ENCODE peak calls at places on chromosomes 16 and 17, in five cellular contexts. One of them, this sample, is unnamed.

GRCh38 chr17:7235693-7236665 is 1.7 kb upstream of the DVL2 start:
- DNase-seq in ascending aorta: no peak
- DNase-seq in lower lobe of right lung: no peak
- DNase-seq in tibial nerve: no peak
- DNase-seq in mucosa of descending colon: peak
- DNase-seq in this sample: no peak

GRCh38 chr17:3693099-3693498 is 2.9 kb downstream of the P2RX5 start:
- DNase-seq in ascending aorta: no peak
- DNase-seq in lower lobe of right lung: no peak
- DNase-seq in tibial nerve: no peak
- DNase-seq in mucosa of descending colon: peak
- DNase-seq in this sample: no peak

GRCh38 chr17:74758846-74759163 is 10.4 kb downstream of the NHERF1 start:
- DNase-seq in ascending aorta: no peak
- DNase-seq in lower lobe of right lung: no peak
- DNase-seq in tibial nerve: no peak
- DNase-seq in mucosa of descending colon: no peak
- DNase-seq in this sample: no peak

GRCh38 chr17:4110152-4110551 is 32.7 kb downstream of the ZZEF1 start:
- DNase-seq in ascending aorta: no peak
- DNase-seq in lower lobe of right lung: no peak
- DNase-seq in tibial nerve: no peak
- DNase-seq in mucosa of descending colon: no peak
- DNase-seq in this sample: no peak

GRCh38 chr17:43848601-43849000 is 1.6 kb downstream of the CD300LG start:
- DNase-seq in ascending aorta: no peak
- DNase-seq in lower lobe of right lung: no peak
- DNase-seq in tibial nerve: no peak
- DNase-seq in mucosa of descending colon: no peak
- DNase-seq in this sample: no peak

GRCh38 chr17:75876938-75877751 is 1.2 kb downstream of the TRIM47 start:
- DNase-seq in ascending aorta: peak
- DNase-seq in lower lobe of right lung: peak
- DNase-seq in tibial nerve: peak
- DNase-seq in mucosa of descending colon: peak
- DNase-seq in this sample: peak

GRCh38 chr16:16150117-16150877 is 73.0 kb downstream of the ABCC6 start:
- DNase-seq in ascending aorta: no peak
- DNase-seq in lower lobe of right lung: no peak
- DNase-seq in tibial nerve: no peak
- DNase-seq in mucosa of descending colon: peak
- DNase-seq in this sample: no peak

GRCh38 chr17:81572499-81573030 is 20.4 kb upstream of the FAAP100 start:
- DNase-seq in ascending aorta: no peak
- DNase-seq in lower lobe of right lung: no peak
- DNase-seq in tibial nerve: no peak
- DNase-seq in mucosa of descending colon: no peak
- DNase-seq in this sample: no peak

GRCh38 chr17:71331754-71332153 is 789.1 kb upstream of the SOX9 start:
- DNase-seq in ascending aorta: no peak
- DNase-seq in lower lobe of right lung: no peak
- DNase-seq in tibial nerve: no peak
- DNase-seq in mucosa of descending colon: no peak
- DNase-seq in this sample: no peak

GRCh38 chr16:75053791-75054555 is 55.1 kb downstream of the ZNRF1 start:
- DNase-seq in ascending aorta: no peak
- DNase-seq in lower lobe of right lung: peak
- DNase-seq in tibial nerve: peak
- DNase-seq in mucosa of descending colon: peak
- DNase-seq in this sample: no peak

GRCh38 chr16:26365555-26365954 is 673.8 kb downstream of the HS3ST4 start:
- DNase-seq in ascending aorta: no peak
- DNase-seq in lower lobe of right lung: no peak
- DNase-seq in tibial nerve: no peak
- DNase-seq in mucosa of descending colon: no peak
- DNase-seq in this sample: no peak

GRCh38 chr17:31534223-31534888 is 142.9 kb downstream of the RAB11FIP4 start:
- DNase-seq in ascending aorta: no peak
- DNase-seq in lower lobe of right lung: no peak
- DNase-seq in tibial nerve: no peak
- DNase-seq in mucosa of descending colon: no peak
- DNase-seq in this sample: no peak

GRCh38 chr17:17362531-17362930 is 59.4 kb downstream of the NT5M start:
- DNase-seq in ascending aorta: no peak
- DNase-seq in lower lobe of right lung: no peak
- DNase-seq in tibial nerve: no peak
- DNase-seq in mucosa of descending colon: peak
- DNase-seq in this sample: peak

GRCh38 chr16:72285324-72285723 is 113.4 kb upstream of the PMFBP1 start:
- DNase-seq in ascending aorta: no peak
- DNase-seq in lower lobe of right lung: no peak
- DNase-seq in tibial nerve: no peak
- DNase-seq in mucosa of descending colon: no peak
- DNase-seq in this sample: no peak

GRCh38 chr17:44193326-44194084 is 6.2 kb downstream of the ATXN7L3 start:
- DNase-seq in ascending aorta: no peak
- DNase-seq in lower lobe of right lung: no peak
- DNase-seq in tibial nerve: no peak
- DNase-seq in mucosa of descending colon: no peak
- DNase-seq in this sample: no peak

GRCh38 chr17:48011405-48012150 is 26.0 kb downstream of the COPZ2 start:
- DNase-seq in ascending aorta: no peak
- DNase-seq in lower lobe of right lung: no peak
- DNase-seq in tibial nerve: no peak
- DNase-seq in mucosa of descending colon: no peak
- DNase-seq in this sample: no peak
- TF ChIP-seq CTCF in ascending aorta: peak
- TF ChIP-seq CTCF in lower lobe of right lung: peak
- TF ChIP-seq CTCF in tibial nerve: no peak
- TF ChIP-seq CTCF in mucosa of descending colon: peak
- TF ChIP-seq CTCF in this sample: peak

GRCh38 chr17:48484256-48484655 is 46.6 kb downstream of the HOXB1 start:
- DNase-seq in ascending aorta: no peak
- DNase-seq in lower lobe of right lung: no peak
- DNase-seq in tibial nerve: no peak
- DNase-seq in mucosa of descending colon: no peak
- DNase-seq in this sample: no peak

GRCh38 chr17:48488548-48489106 is 42.2 kb downstream of the HOXB1 start:
- DNase-seq in ascending aorta: no peak
- DNase-seq in lower lobe of right lung: no peak
- DNase-seq in tibial nerve: no peak
- DNase-seq in mucosa of descending colon: no peak
- DNase-seq in this sample: no peak

GRCh38 chr17:48487221-48487620 is 43.6 kb downstream of the HOXB1 start:
- DNase-seq in ascending aorta: no peak
- DNase-seq in lower lobe of right lung: no peak
- DNase-seq in tibial nerve: no peak
- DNase-seq in mucosa of descending colon: no peak
- DNase-seq in this sample: no peak

GRCh38 chr17:48484850-48485249 is 46.0 kb downstream of the HOXB1 start:
- DNase-seq in ascending aorta: no peak
- DNase-seq in lower lobe of right lung: no peak
- DNase-seq in tibial nerve: no peak
- DNase-seq in mucosa of descending colon: no peak
- DNase-seq in this sample: no peak

DNA sequence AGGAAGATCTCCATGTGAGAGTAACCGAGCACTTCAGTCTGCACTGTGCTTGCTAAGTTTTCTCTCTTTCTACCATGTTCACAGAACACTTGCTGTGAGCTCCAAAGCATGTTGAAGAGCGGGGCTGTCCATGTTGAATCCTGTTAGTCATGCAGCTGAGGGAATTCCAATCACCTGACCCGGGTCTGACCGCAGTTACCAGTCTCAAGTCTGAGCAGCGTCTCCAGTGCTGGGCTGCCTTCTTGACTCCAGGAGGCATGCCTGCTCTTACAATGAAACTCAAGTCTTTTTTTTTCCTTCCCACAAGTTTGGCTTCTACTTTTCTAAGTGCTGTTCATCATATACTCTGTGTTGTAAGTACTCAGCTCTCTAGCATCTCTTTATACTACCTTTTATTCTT is 44.3 kb downstream of the HOXB1 start:
- DNase-seq in ascending aorta: no peak
- DNase-seq in lower lobe of right lung: no peak
- DNase-seq in tibial nerve: no peak
- DNase-seq in mucosa of descending colon: no peak
- DNase-seq in this sample: no peak
- TF ChIP-seq CTCF in ascending aorta: no peak
- TF ChIP-seq CTCF in lower lobe of right lung: no peak
- TF ChIP-seq CTCF in tibial nerve: no peak
- TF ChIP-seq CTCF in mucosa of descending colon: no peak
- TF ChIP-seq CTCF in this sample: no peak

DNA sequence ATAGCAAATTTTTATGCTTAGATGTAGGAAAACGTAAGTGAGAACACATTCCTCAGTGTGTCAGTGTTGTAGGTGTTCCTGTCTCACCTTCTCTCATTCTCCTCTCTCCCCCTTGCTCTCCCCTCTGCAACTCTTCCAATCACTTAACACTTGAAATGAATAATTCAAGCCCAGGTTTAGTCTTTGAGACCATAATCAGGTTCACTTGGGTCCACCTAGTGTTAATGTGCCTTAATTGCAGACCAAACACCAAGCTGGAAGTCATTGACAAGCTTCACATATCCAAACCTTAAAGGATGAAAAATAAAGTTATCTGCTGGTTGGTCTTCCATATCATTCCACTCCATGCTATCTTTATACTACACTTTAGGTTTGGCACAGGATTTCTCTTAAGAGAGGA is 37.0 kb downstream of the STXBP4 start:
- DNase-seq in ascending aorta: no peak
- DNase-seq in lower lobe of right lung: no peak
- DNase-seq in tibial nerve: no peak
- DNase-seq in mucosa of descending colon: no peak
- DNase-seq in this sample: no peak
- TF ChIP-seq CTCF in ascending aorta: no peak
- TF ChIP-seq CTCF in lower lobe of right lung: no peak
- TF ChIP-seq CTCF in tibial nerve: no peak
- TF ChIP-seq CTCF in mucosa of descending colon: no peak
- TF ChIP-seq CTCF in this sample: peak

GRCh38 chr16:57517397-57518367 is 18.7 kb downstream of the CCDC102A start:
- DNase-seq in ascending aorta: no peak
- DNase-seq in lower lobe of right lung: no peak
- DNase-seq in tibial nerve: no peak
- DNase-seq in mucosa of descending colon: no peak
- DNase-seq in this sample: no peak

GRCh38 chr16:57518922-57519321 is 17.4 kb downstream of the CCDC102A start:
- DNase-seq in ascending aorta: no peak
- DNase-seq in lower lobe of right lung: no peak
- DNase-seq in tibial nerve: no peak
- DNase-seq in mucosa of descending colon: no peak
- DNase-seq in this sample: no peak

GRCh38 chr16:57516773-57517172 is 19.6 kb downstream of the CCDC102A start:
- DNase-seq in ascending aorta: no peak
- DNase-seq in lower lobe of right lung: no peak
- DNase-seq in tibial nerve: no peak
- DNase-seq in mucosa of descending colon: no peak
- DNase-seq in this sample: no peak

GRCh38 chr16:57519796-57520360 is 16.5 kb downstream of the CCDC102A start:
- DNase-seq in ascending aorta: no peak
- DNase-seq in lower lobe of right lung: peak
- DNase-seq in tibial nerve: peak
- DNase-seq in mucosa of descending colon: peak
- DNase-seq in this sample: no peak

DNA sequence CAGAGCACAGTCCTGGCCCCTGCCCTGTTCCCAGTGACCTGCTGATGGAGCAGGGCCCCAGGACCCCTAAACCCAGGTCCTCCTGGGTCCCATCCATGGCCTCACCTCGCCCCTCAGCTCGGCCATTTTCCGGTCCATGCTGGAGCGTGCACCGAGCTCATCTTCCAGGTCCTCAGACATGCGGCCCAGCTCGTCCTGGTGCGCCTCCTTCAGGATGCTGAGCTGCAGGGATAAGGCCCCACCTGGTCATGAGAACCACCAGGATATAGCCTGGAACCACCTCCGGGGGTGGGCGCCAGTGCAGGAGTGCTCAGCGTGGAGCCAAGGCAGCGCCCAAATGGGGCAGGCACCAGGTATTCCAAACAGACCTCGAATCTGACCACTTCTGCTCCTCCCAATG is 17.9 kb downstream of the CCDC102A start:
- DNase-seq in ascending aorta: no peak
- DNase-seq in lower lobe of right lung: no peak
- DNase-seq in tibial nerve: no peak
- DNase-seq in mucosa of descending colon: no peak
- DNase-seq in this sample: no peak
- TF ChIP-seq CTCF in ascending aorta: no peak
- TF ChIP-seq CTCF in lower lobe of right lung: no peak
- TF ChIP-seq CTCF in tibial nerve: no peak
- TF ChIP-seq CTCF in mucosa of descending colon: no peak
- TF ChIP-seq CTCF in this sample: no peak

GRCh38 chr17:38871247-38871991 is 1.6 kb downstream of the LASP1 start:
- DNase-seq in ascending aorta: peak
- DNase-seq in lower lobe of right lung: peak
- DNase-seq in tibial nerve: peak
- DNase-seq in mucosa of descending colon: peak
- DNase-seq in this sample: no peak
- TF ChIP-seq CTCF in ascending aorta: no peak
- TF ChIP-seq CTCF in lower lobe of right lung: no peak
- TF ChIP-seq CTCF in tibial nerve: peak
- TF ChIP-seq CTCF in mucosa of descending colon: no peak
- TF ChIP-seq CTCF in this sample: peak

GRCh38 chr16:10665166-10665565 is 29.6 kb downstream of the TEKT5 start:
- DNase-seq in ascending aorta: no peak
- DNase-seq in lower lobe of right lung: no peak
- DNase-seq in tibial nerve: no peak
- DNase-seq in mucosa of descending colon: no peak
- DNase-seq in this sample: no peak

GRCh38 chr16:10667239-10667638 is 27.5 kb downstream of the TEKT5 start:
- DNase-seq in ascending aorta: no peak
- DNase-seq in lower lobe of right lung: no peak
- DNase-seq in tibial nerve: no peak
- DNase-seq in mucosa of descending colon: no peak
- DNase-seq in this sample: no peak

GRCh38 chr16:10671729-10672128 is 23.0 kb downstream of the TEKT5 start:
- DNase-seq in ascending aorta: no peak
- DNase-seq in lower lobe of right lung: no peak
- DNase-seq in tibial nerve: no peak
- DNase-seq in mucosa of descending colon: no peak
- DNase-seq in this sample: no peak

GRCh38 chr16:10669791-10670190 is 24.9 kb downstream of the TEKT5 start:
- DNase-seq in ascending aorta: no peak
- DNase-seq in lower lobe of right lung: no peak
- DNase-seq in tibial nerve: no peak
- DNase-seq in mucosa of descending colon: no peak
- DNase-seq in this sample: no peak

GRCh38 chr16:10668322-10669045 is 26.2 kb downstream of the TEKT5 start:
- DNase-seq in ascending aorta: no peak
- DNase-seq in lower lobe of right lung: no peak
- DNase-seq in tibial nerve: no peak
- DNase-seq in mucosa of descending colon: no peak
- DNase-seq in this sample: no peak
- TF ChIP-seq CTCF in ascending aorta: no peak
- TF ChIP-seq CTCF in lower lobe of right lung: peak
- TF ChIP-seq CTCF in tibial nerve: no peak
- TF ChIP-seq CTCF in mucosa of descending colon: peak
- TF ChIP-seq CTCF in this sample: peak